ENCODE peak calls at places on chromosomes 4 and X, in nine cellular contexts. A is hepatocyte; I is neural progenitor cell; F is mesendoderm; X is MM.1S; Q is CD8-positive, alpha-beta memory T cell; T is aorta; M is heart left ventricle; P is naive thymus-derived CD4-positive, alpha-beta T cell. U is an unnamed sample. For H3K4me1, the result is how much of the 10 kb centered on the place peaks cover.

GRCh38 chr4:83125738-83126141 is 11.2 kb upstream of the PLAC8 start:
- DNase-seq in A (peak), I (no peak), F (no peak), X (no peak), Q (peak), T (no peak), M (no peak), P (peak), U (no peak)

GRCh38 chr4:168063031-168063430 is 29.3 kb upstream of the ANXA10 start:
- DNase-seq in A (no peak), I (no peak), F (no peak), X (no peak), Q (no peak), T (no peak), M (no peak), P (no peak), U (no peak)

GRCh38 chr4:100895572-100896197 is 377.9 kb upstream of the EMCN start:
- DNase-seq in A (no peak), I (no peak), F (no peak), X (peak), Q (no peak), T (no peak), M (no peak), P (peak), U (no peak)

GRCh38 chr4:108168672-108169562 is at the start of gene LEF1:
- DNase-seq in A (peak), I (peak), F (peak), X (peak), Q (no peak), T (peak), M (no peak), P (peak), U (peak)

GRCh38 chr4:128810331-128810870 is 901 bp downstream of the JADE1 start:
- DNase-seq in A (peak), I (peak), F (peak), X (peak), Q (no peak), T (no peak), M (peak), P (no peak), U (peak)

GRCh38 chr4:10460313-10461047 is 3.3 kb upstream of the ZNF518B start:
- DNase-seq in A (no peak), I (no peak), F (no peak), X (no peak), Q (no peak), T (no peak), M (no peak), P (no peak), U (no peak)

GRCh38 chrX:51178352-51178751 is 154.3 kb upstream of the NUDT10 start:
- DNase-seq in A (no peak), I (no peak), F (no peak), X (no peak), Q (no peak), T (no peak), M (no peak), P (no peak), U (no peak)

GRCh38 chr4:183078634-183079033 is 20.4 kb upstream of the WWC2 start:
- DNase-seq in A (no peak), I (no peak), F (no peak), X (no peak), Q (no peak), T (no peak), M (no peak), P (no peak), U (no peak)

GRCh38 chr4:10099521-10100325 is 16.9 kb downstream of the WDR1 start:
- DNase-seq in A (no peak), I (peak), F (no peak), X (no peak), Q (no peak), T (no peak), M (no peak), P (peak), U (no peak)

GRCh38 chr4:110202024-110202423 is 3.6 kb upstream of the ELOVL6 start:
- DNase-seq in A (no peak), I (no peak), F (no peak), X (no peak), Q (no peak), T (no peak), M (no peak), P (no peak), U (no peak)

GRCh38 chr4:111546881-111547280 is 598.4 kb upstream of the FAM241A start:
- DNase-seq in A (no peak), I (no peak), F (no peak), X (no peak), Q (no peak), T (no peak), M (no peak), P (no peak), U (no peak)

GRCh38 chr4:53855886-53856260 is 208.5 kb downstream of the CHIC2 start:
- DNase-seq in A (no peak), I (no peak), F (no peak), X (no peak), Q (no peak), T (no peak), M (peak), P (no peak), U (no peak)

GRCh38 chrX:46263494-46263893 is 281.7 kb downstream of the ZNF674 start:
- DNase-seq in A (no peak), I (no peak), F (no peak), X (no peak), Q (no peak), T (no peak), M (no peak), P (no peak), U (no peak)

GRCh38 chr4:48341776-48342558 is 638 bp downstream of the SLAIN2 start:
- DNase-seq in A (peak), I (peak), F (peak), X (peak), Q (peak), T (peak), M (peak), P (no peak), U (peak)

GRCh38 chr4:142743071-142743825 is 102.9 kb downstream of the INPP4B start:
- DNase-seq in A (peak), I (no peak), F (peak), X (no peak), Q (no peak), T (no peak), M (no peak), P (no peak), U (no peak)

GRCh38 chrX:64975491-64975890 is 759 bp downstream of the ZC4H2 start:
- DNase-seq in A (peak), I (peak), F (peak), X (peak), Q (no peak), T (peak), M (peak), P (peak), U (peak)

GRCh38 chr4:169438057-169438480 is 167.3 kb upstream of the SH3RF1 start:
- DNase-seq in A (peak), I (no peak), F (no peak), X (no peak), Q (no peak), T (no peak), M (no peak), P (no peak), U (no peak)

GRCh38 chr4:5747746-5748365 is 36.9 kb downstream of the EVC start:
- DNase-seq in A (peak), I (no peak), F (no peak), X (no peak), Q (no peak), T (no peak), M (peak), P (no peak), U (no peak)

GRCh38 chr4:76950846-76951321 is 1.3 kb downstream of the SEPTIN11 start:
- DNase-seq in A (peak), I (peak), F (peak), X (peak), Q (no peak), T (no peak), M (no peak), P (peak), U (peak)

GRCh38 chr4:171242831-171243230 is 570.4 kb upstream of the GALNTL6 start:
- DNase-seq in A (no peak), I (no peak), F (no peak), X (no peak), Q (no peak), T (no peak), M (no peak), P (no peak), U (no peak)

GRCh38 chr4:7342223-7342576 is 92.5 kb downstream of the PSAPL1 start:
- DNase-seq in A (no peak), I (no peak), F (no peak), X (no peak), Q (no peak), T (peak), M (no peak), P (no peak), U (no peak)

GRCh38 chrX:1554469-1555210 is 17.7 kb upstream of the P2RY8 start:
- DNase-seq in A (no peak), I (no peak), F (no peak), X (no peak), Q (peak), T (no peak), M (no peak), P (peak), U (no peak)

GRCh38 chr4:108116423-108117168 is 52.1 kb downstream of the LEF1 start:
- DNase-seq in A (no peak), I (no peak), F (no peak), X (no peak), Q (no peak), T (no peak), M (no peak), P (no peak), U (no peak)

GRCh38 chr4:138749303-138749702 is 266.3 kb upstream of the NOCT start:
- DNase-seq in A (no peak), I (no peak), F (peak), X (no peak), Q (no peak), T (no peak), M (no peak), P (no peak), U (no peak)

GRCh38 chr4:28247805-28248204 is 1387.2 kb downstream of the STIM2 start:
- DNase-seq in A (no peak), I (no peak), F (no peak), X (no peak), Q (no peak), T (no peak), M (no peak), P (no peak), U (no peak)
- H3K4me1 ChIP-seq in A (under half), I (under half), F (under half), X (under half), Q (under half), T (under half), M (under half), P (under half), U (under half)

GRCh38 chrX:133437771-133438170 is 22.5 kb upstream of the GPC4 start:
- DNase-seq in A (no peak), I (no peak), F (no peak), X (no peak), Q (no peak), T (no peak), M (no peak), P (no peak), U (peak)

GRCh38 chrX:133437356-133437755 is 22.1 kb upstream of the GPC4 start:
- DNase-seq in A (no peak), I (no peak), F (no peak), X (no peak), Q (no peak), T (no peak), M (no peak), P (no peak), U (no peak)

GRCh38 chrX:133444196-133444595 is 28.9 kb upstream of the GPC4 start:
- DNase-seq in A (no peak), I (no peak), F (no peak), X (no peak), Q (no peak), T (no peak), M (no peak), P (no peak), U (no peak)

GRCh38 chrX:133440797-133441163 is 25.5 kb upstream of the GPC4 start:
- DNase-seq in A (no peak), I (no peak), F (no peak), X (no peak), Q (no peak), T (no peak), M (no peak), P (no peak), U (no peak)

DNA sequence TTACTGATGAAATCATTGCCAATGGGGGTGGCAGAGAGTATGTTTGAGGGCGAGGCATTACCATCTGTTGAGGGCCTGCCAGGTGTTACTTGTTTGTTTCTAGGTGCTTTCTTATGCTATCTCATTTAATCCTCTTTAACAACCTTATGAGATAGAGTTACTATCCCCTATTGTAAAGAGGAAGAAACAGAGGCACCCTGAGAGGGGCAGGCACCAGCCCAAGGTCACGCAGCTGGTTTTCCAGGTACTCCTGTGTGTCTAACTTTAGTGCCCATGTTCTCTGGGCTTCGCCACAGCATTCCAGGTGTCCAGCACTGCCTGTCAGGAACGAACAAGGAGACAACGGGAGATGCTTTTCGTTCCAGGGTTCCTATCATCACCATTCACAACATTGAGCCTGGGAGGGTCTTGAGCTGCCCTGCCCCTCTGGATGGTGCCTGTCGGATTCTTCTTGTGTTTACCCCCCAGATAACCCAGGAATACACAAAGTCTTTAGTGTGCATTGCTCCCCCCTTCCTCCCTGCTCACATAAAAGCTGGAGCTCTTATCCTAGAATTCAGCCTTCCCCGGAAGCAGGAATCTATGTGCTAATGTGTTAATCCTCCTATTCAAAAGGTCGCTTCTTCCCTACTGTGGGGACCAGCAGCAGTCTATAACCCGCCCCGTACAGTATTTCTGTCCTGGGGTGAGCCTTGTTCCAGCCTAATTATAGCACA is 24.9 kb upstream of the GPC4 start:
- DNase-seq in A (no peak), I (peak), F (peak), X (no peak), Q (no peak), T (no peak), M (no peak), P (no peak), U (peak)
- H3K4me1 ChIP-seq in A (under half), I (under half), F (under half), X (under half), Q (under half), T (under half), M (under half), P (under half), U (half or more)

GRCh38 chrX:117689956-117690355 is 426.7 kb downstream of the KLHL13 start:
- DNase-seq in A (no peak), I (no peak), F (no peak), X (no peak), Q (no peak), T (no peak), M (no peak), P (no peak), U (no peak)
- H3K4me1 ChIP-seq in A (under half), I (under half), F (under half), X (under half), Q (under half), T (under half), M (under half), P (under half), U (under half)

DNA sequence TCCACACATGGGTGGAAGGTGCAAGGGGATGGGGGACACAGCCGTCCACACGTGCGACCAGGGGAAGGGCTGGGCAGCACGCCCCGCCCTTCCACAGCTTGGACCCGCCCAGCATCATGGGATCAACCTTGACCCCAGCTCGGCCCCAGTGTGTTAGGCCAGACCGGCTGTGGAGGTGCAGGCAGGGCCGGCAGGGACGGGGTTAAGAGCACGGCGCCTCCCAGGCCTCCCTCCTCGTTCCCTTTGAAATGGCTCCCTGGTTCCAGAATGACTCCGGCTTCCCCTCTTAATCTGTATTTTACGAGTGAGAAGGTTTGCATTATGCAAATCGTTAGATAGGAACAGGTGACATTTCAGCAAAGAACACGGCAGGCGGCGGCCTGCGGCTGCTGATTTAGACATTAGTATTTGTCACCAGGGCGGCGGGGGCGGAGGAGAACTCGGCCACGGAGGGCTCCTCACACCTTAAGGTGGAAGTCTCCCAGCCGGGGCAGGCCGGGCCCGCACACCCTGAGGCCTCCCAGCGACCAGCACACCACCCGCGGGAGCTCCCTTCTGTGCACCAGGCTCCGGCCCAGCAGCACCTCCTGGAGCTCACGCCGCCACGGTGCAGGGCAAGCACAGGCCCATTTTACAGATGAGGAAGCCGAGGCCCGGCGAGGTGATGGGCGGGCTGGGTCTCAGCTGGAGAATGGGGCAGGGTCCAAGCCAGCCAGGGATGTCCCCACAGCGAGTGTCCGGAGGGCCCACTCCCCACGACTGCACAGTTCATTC is 116.1 kb downstream of the FAM53A start:
- DNase-seq in A (no peak), I (peak), F (no peak), X (no peak), Q (no peak), T (peak), M (no peak), P (no peak), U (peak)
- H3K4me1 ChIP-seq in A (under half), I (under half), F (under half), X (under half), Q (under half), T (under half), M (under half), P (under half), U (under half)